ENCODE peak calls at places on chromosome 1, in seven cellular contexts. M is tibial nerve, E is esophagus muscularis mucosa, W is ovary, G is A549, S is K562, V is stomach. Q is an unnamed sample.

GRCh38 chr1:197319631-197320030 is 51.6 kb downstream of the CRB1 start:
- DNase-seq in G (no peak), W (no peak), S (no peak), M (no peak), V (no peak), E (no peak), Q (no peak)

GRCh38 chr1:93960641-93961147 is 51.5 kb upstream of the GCLM start:
- DNase-seq in W (no peak), G (no peak), E (peak; percentile 31), V (no peak), M (no peak), S (no peak), Q (no peak)

GRCh38 chr1:152481869-152482664 is 28.5 kb upstream of the LCE5A start:
- DNase-seq in E (peak; percentile 81), G (no peak), V (no peak), S (no peak), M (no peak), W (no peak), Q (no peak)

GRCh38 chr1:10814312-10814711 is 17.9 kb upstream of the CASZ1 start:
- DNase-seq in M (no peak), S (no peak), W (no peak), G (no peak), E (no peak), V (no peak), Q (no peak)

GRCh38 chr1:237799762-237800474 is 90.8 kb downstream of the ZP4 start:
- DNase-seq in S (peak; percentile 85), E (no peak), M (no peak), G (peak; percentile 87), V (peak; percentile 77), W (no peak), Q (no peak)

GRCh38 chr1:64745986-64746940 is 1.4 kb downstream of the RAVER2 start:
- DNase-seq in G (no peak), W (no peak), S (no peak), M (no peak), E (no peak), V (no peak), Q (no peak)

GRCh38 chr1:188669715-188670114 is 1807.9 kb downstream of the BRINP3 start:
- DNase-seq in G (no peak), E (no peak), M (no peak), S (no peak), W (no peak), V (no peak), Q (no peak)

GRCh38 chr1:202034683-202035462 is 24.5 kb downstream of the ELF3 start:
- DNase-seq in M (peak; percentile 72), W (peak; percentile 70), G (peak; percentile 100), E (no peak), V (peak; percentile 96), S (peak; percentile 66), Q (peak; percentile 89)

DNA sequence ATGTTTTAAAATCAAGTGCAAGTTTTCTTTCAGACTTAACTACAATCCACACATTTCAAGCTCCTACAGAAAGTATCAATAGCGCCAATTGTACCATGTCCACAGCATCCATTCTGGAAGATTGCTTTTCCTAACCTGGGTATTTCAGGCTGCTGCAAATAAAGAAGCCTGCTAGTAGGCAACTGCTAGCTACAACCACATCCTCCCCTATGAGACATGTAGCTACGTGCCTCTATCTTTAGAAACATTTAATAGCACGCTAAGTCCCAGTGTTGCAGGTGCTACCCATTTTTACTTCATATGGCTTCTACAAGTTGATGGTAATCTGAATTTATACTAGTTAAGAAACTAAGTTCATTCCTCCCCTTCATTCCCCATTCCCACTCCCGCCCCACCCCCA is 7.4 kb upstream of the AMPD1 start:
- DNase-seq in S (no peak), M (no peak), W (no peak), G (no peak), E (no peak), V (no peak), Q (no peak)
- TF ChIP-seq EP300 in S (no peak), M (no peak), W (no peak), G (no peak), E (no peak), V (no peak), Q (no peak)

DNA sequence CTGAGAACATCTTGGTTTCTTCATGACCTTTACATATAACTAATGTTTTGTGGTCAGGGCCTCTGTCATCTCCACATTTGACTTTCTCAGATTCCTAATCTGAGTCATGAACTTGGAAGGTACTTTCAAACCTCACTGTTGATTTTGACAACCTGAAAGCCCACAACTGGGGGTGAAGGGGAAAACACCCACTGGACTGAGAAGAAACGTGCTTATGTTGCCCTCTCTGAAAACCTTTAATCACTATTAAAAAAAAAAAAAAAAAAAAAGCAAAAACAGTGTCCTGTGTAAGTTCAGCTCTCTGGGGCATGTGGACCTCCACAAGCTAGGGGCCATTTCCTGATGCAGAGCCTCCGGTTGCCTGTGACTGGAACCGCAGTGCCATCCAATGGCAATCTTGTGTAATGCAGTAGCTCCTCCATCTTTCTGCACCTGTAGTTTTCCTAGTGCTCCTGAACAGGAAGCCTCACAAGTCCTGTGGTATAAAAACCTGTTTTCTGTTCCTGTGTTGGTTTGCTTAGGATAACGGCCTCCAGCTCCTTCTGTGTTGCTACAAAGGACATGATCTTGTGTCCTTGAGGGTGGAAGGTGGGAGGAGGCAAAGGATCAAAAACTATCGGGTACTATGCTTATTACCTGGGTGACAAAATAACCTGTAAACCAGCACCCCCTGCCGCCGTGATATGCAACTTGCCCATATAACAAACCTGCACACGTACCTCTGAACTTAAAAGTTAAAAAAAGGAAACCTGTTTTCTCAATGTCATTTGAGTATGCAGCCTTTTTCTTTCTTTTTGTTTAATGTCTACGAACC is 124.5 kb downstream of the ZNF648 start:
- DNase-seq in G (peak; percentile 64), M (no peak), V (peak; percentile 57), E (no peak), S (peak; percentile 75), W (no peak), Q (no peak)
- TF ChIP-seq EP300 in G (no peak), M (no peak), V (no peak), E (no peak), S (no peak), W (no peak), Q (no peak)

GRCh38 chr1:104987210-104987609 is 1237.5 kb downstream of the AMY1C start:
- DNase-seq in E (no peak), V (no peak), W (no peak), S (no peak), M (no peak), G (no peak), Q (no peak)

GRCh38 chr1:104989012-104989411 is 1239.3 kb downstream of the AMY1C start:
- DNase-seq in V (no peak), W (no peak), G (no peak), E (no peak), M (no peak), S (no peak), Q (no peak)

GRCh38 chr1:104991702-104992101 is 1242.0 kb downstream of the AMY1C start:
- DNase-seq in G (no peak), E (no peak), V (no peak), M (no peak), S (no peak), W (no peak), Q (no peak)
- TF ChIP-seq EP300 in G (no peak), E (no peak), V (no peak), M (no peak), S (no peak), W (no peak), Q (no peak)

GRCh38 chr1:32981003-32981909 is 16.6 kb upstream of the RNF19B start:
- DNase-seq in S (no peak), M (no peak), G (peak; percentile 91), V (peak; percentile 70), W (no peak), E (no peak), Q (no peak)
- TF ChIP-seq EP300 in S (peak; percentile 17), M (no peak), G (no peak), V (no peak), W (no peak), E (no peak), Q (no peak)

GRCh38 chr1:159780583-159781582 is at the start of gene DUSP23:
- DNase-seq in V (peak; percentile 98), S (peak; percentile 98), W (peak; percentile 98), E (peak; percentile 100), M (peak; percentile 94), G (peak; percentile 98), Q (peak; percentile 99)
- TF ChIP-seq EP300 in V (no peak), S (no peak), W (peak; percentile 11), E (no peak), M (peak; percentile 85), G (no peak), Q (no peak)

GRCh38 chr1:214146523-214146922 is 134.4 kb upstream of the SMYD2 start:
- DNase-seq in S (no peak), V (no peak), W (no peak), E (no peak), M (no peak), G (peak; percentile 9), Q (no peak)
- TF ChIP-seq EP300 in S (no peak), V (no peak), W (no peak), E (no peak), M (no peak), G (no peak), Q (no peak)

GRCh38 chr1:43007377-43008105 is 48.9 kb upstream of the SLC2A1 start:
- DNase-seq in G (no peak), W (no peak), E (no peak), M (no peak), V (peak; percentile 29), S (no peak), Q (no peak)

GRCh38 chr1:43009274-43009673 is 50.6 kb upstream of the SLC2A1 start:
- DNase-seq in W (no peak), G (no peak), E (no peak), V (no peak), S (no peak), M (no peak), Q (no peak)

GRCh38 chr1:43008106-43008424 is 49.4 kb upstream of the SLC2A1 start:
- DNase-seq in E (no peak), W (no peak), V (no peak), M (no peak), G (no peak), S (no peak), Q (no peak)

GRCh38 chr1:43011020-43011419 is 52.4 kb upstream of the SLC2A1 start:
- DNase-seq in W (no peak), E (no peak), M (no peak), G (no peak), S (peak; percentile 64), V (no peak), Q (no peak)

DNA sequence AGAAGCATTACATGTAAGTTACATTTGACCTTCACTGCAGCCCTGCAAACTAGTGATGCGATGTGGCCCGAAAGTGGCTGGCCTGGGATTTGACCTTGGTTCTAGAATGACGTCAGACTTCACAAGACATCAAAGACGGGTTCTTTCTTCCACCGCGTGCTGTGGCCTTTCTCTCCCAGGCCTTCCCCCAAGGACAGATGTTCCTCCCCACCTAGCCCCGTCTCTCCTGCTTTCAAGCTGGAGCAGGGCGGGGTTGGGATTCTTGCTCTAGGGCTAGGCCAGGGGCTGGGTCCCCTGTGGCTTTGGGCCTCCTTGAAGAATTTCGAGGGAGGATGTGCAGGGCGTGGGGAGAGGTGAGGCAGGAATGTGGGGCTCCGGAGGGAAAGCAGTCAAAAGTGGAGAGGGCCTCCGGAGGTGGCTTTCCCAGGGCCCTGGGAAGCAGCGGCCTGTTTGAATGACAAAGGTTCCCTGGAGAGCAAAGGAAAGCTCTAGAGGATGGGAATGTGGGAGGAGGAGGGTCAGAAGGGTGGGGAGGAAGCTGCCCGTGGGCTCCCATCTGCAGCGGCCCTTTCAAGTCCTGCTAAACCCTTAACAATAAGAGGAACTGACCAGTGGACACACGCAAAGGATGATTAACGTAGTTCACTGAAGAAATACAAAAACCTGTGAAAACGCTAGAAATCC is 49.9 kb upstream of the SLC2A1 start:
- DNase-seq in S (no peak), G (peak; percentile 11), E (no peak), V (no peak), M (peak; percentile 27), W (no peak), Q (no peak)
- TF ChIP-seq EP300 in S (no peak), G (no peak), E (no peak), V (no peak), M (peak; percentile 72), W (no peak), Q (no peak)